ENCODE peak calls at places on chromosomes 11 and 22, in five cellular contexts. One of them, this sample, is unnamed.

GRCh38 chr11:10413268-10413667 is 41.8 kb upstream of the AMPD3 start:
- DNase-seq in epithelial cell of proximal tubule: no peak
- DNase-seq in breast epithelium: no peak
- DNase-seq in uterus: no peak
- DNase-seq in Caco-2: no peak
- DNase-seq in this sample: no peak

GRCh38 chr11:108233277-108233945 is 10.5 kb downstream of the ATM start:
- DNase-seq in uterus: no peak
- DNase-seq in Caco-2: no peak
- DNase-seq in epithelial cell of proximal tubule: no peak
- DNase-seq in breast epithelium: no peak
- DNase-seq in this sample: no peak

GRCh38 chr11:89182773-89183172 is 5.1 kb downstream of the TYR start:
- DNase-seq in breast epithelium: no peak
- DNase-seq in uterus: no peak
- DNase-seq in Caco-2: no peak
- DNase-seq in epithelial cell of proximal tubule: no peak
- DNase-seq in this sample: no peak

GRCh38 chr22:38923463-38924196 is 33.8 kb upstream of the APOBEC3A start:
- DNase-seq in breast epithelium: peak
- DNase-seq in Caco-2: peak
- DNase-seq in epithelial cell of proximal tubule: peak
- DNase-seq in uterus: peak
- DNase-seq in this sample: no peak

GRCh38 chr11:116984589-116984988 is 113.6 kb downstream of the SIK3 start:
- DNase-seq in breast epithelium: no peak
- DNase-seq in uterus: peak
- DNase-seq in epithelial cell of proximal tubule: no peak
- DNase-seq in Caco-2: no peak
- DNase-seq in this sample: no peak

GRCh38 chr11:73249858-73250773 is 22.0 kb upstream of the P2RY6 start:
- DNase-seq in epithelial cell of proximal tubule: peak
- DNase-seq in uterus: no peak
- DNase-seq in Caco-2: peak
- DNase-seq in breast epithelium: no peak
- DNase-seq in this sample: no peak

GRCh38 chr11:60927600-60927999 is 3.3 kb downstream of the TMEM132A start:
- DNase-seq in breast epithelium: peak
- DNase-seq in Caco-2: peak
- DNase-seq in uterus: no peak
- DNase-seq in epithelial cell of proximal tubule: no peak
- DNase-seq in this sample: no peak

GRCh38 chr11:85977751-85978160 is 91.1 kb downstream of the PICALM start:
- DNase-seq in epithelial cell of proximal tubule: no peak
- DNase-seq in breast epithelium: no peak
- DNase-seq in uterus: no peak
- DNase-seq in Caco-2: no peak
- DNase-seq in this sample: no peak

GRCh38 chr22:45246060-45246985 is 5.6 kb upstream of the KIAA0930 start:
- DNase-seq in uterus: peak
- DNase-seq in epithelial cell of proximal tubule: peak
- DNase-seq in breast epithelium: no peak
- DNase-seq in Caco-2: peak
- DNase-seq in this sample: no peak

GRCh38 chr11:72573380-72573949 is 100.8 kb downstream of the PDE2A start:
- DNase-seq in epithelial cell of proximal tubule: no peak
- DNase-seq in breast epithelium: no peak
- DNase-seq in uterus: no peak
- DNase-seq in Caco-2: peak
- DNase-seq in this sample: no peak

GRCh38 chr11:132123449-132123848 is 753.0 kb downstream of the NTM start:
- DNase-seq in uterus: no peak
- DNase-seq in epithelial cell of proximal tubule: no peak
- DNase-seq in breast epithelium: no peak
- DNase-seq in Caco-2: no peak
- DNase-seq in this sample: no peak

GRCh38 chr11:110069158-110069737 is 23.9 kb upstream of the ZC3H12C start:
- DNase-seq in breast epithelium: no peak
- DNase-seq in epithelial cell of proximal tubule: no peak
- DNase-seq in uterus: peak
- DNase-seq in Caco-2: no peak
- DNase-seq in this sample: no peak

GRCh38 chr22:33658775-33659174 is 261.5 kb downstream of the LARGE1 start:
- DNase-seq in breast epithelium: no peak
- DNase-seq in Caco-2: no peak
- DNase-seq in uterus: peak
- DNase-seq in epithelial cell of proximal tubule: no peak
- DNase-seq in this sample: peak

GRCh38 chr11:68936676-68937620 is 33.3 kb downstream of the IGHMBP2 start:
- DNase-seq in epithelial cell of proximal tubule: no peak
- DNase-seq in breast epithelium: no peak
- DNase-seq in Caco-2: no peak
- DNase-seq in uterus: no peak
- DNase-seq in this sample: no peak

GRCh38 chr11:95505927-95506426 is 275.0 kb upstream of the SESN3 start:
- DNase-seq in breast epithelium: no peak
- DNase-seq in uterus: no peak
- DNase-seq in epithelial cell of proximal tubule: no peak
- DNase-seq in Caco-2: no peak
- DNase-seq in this sample: no peak

GRCh38 chr11:128525411-128526243 is 61.7 kb downstream of the ETS1 start:
- DNase-seq in breast epithelium: no peak
- DNase-seq in epithelial cell of proximal tubule: no peak
- DNase-seq in Caco-2: no peak
- DNase-seq in uterus: no peak
- DNase-seq in this sample: no peak

GRCh38 chr11:87878373-87878779 is 296.9 kb downstream of the RAB38 start:
- DNase-seq in epithelial cell of proximal tubule: peak
- DNase-seq in Caco-2: peak
- DNase-seq in uterus: peak
- DNase-seq in breast epithelium: no peak
- DNase-seq in this sample: no peak

GRCh38 chr22:17199131-17199731 is 20.0 kb downstream of the ADA2 start:
- DNase-seq in epithelial cell of proximal tubule: no peak
- DNase-seq in uterus: peak
- DNase-seq in breast epithelium: no peak
- DNase-seq in Caco-2: no peak
- DNase-seq in this sample: no peak

GRCh38 chr11:85299247-85299646 is 327.9 kb downstream of the DLG2 start:
- DNase-seq in epithelial cell of proximal tubule: peak
- DNase-seq in uterus: no peak
- DNase-seq in breast epithelium: no peak
- DNase-seq in Caco-2: no peak
- DNase-seq in this sample: no peak

GRCh38 chr22:36165161-36165560 is 4.6 kb upstream of the APOL3 start:
- DNase-seq in breast epithelium: no peak
- DNase-seq in uterus: no peak
- DNase-seq in Caco-2: no peak
- DNase-seq in epithelial cell of proximal tubule: no peak
- DNase-seq in this sample: no peak

GRCh38 chr11:19836666-19837065 is 124.0 kb downstream of the NAV2 start:
- DNase-seq in epithelial cell of proximal tubule: no peak
- DNase-seq in uterus: no peak
- DNase-seq in Caco-2: no peak
- DNase-seq in breast epithelium: no peak
- DNase-seq in this sample: no peak

GRCh38 chr11:107370390-107370789 is 87.2 kb downstream of the CWF19L2 start:
- DNase-seq in uterus: no peak
- DNase-seq in Caco-2: no peak
- DNase-seq in epithelial cell of proximal tubule: peak
- DNase-seq in breast epithelium: no peak
- DNase-seq in this sample: no peak

GRCh38 chr22:19663821-19664325 is 50.4 kb upstream of the SEPTIN5 start:
- DNase-seq in breast epithelium: no peak
- DNase-seq in epithelial cell of proximal tubule: no peak
- DNase-seq in uterus: peak
- DNase-seq in Caco-2: no peak
- DNase-seq in this sample: no peak

GRCh38 chr11:7444582-7444981 is 40.7 kb upstream of the OLFML1 start:
- DNase-seq in Caco-2: no peak
- DNase-seq in epithelial cell of proximal tubule: no peak
- DNase-seq in breast epithelium: no peak
- DNase-seq in uterus: no peak
- DNase-seq in this sample: no peak

GRCh38 chr11:132024587-132025295 is 654.3 kb downstream of the NTM start:
- DNase-seq in breast epithelium: no peak
- DNase-seq in uterus: no peak
- DNase-seq in Caco-2: no peak
- DNase-seq in epithelial cell of proximal tubule: peak
- DNase-seq in this sample: no peak

GRCh38 chr11:6251120-6251733 is 8.4 kb upstream of the CCKBR start:
- DNase-seq in uterus: peak
- DNase-seq in epithelial cell of proximal tubule: no peak
- DNase-seq in breast epithelium: peak
- DNase-seq in Caco-2: peak
- DNase-seq in this sample: no peak

GRCh38 chr22:47071812-47072641 is 309.6 kb downstream of the TBC1D22A start:
- DNase-seq in breast epithelium: no peak
- DNase-seq in epithelial cell of proximal tubule: no peak
- DNase-seq in uterus: no peak
- DNase-seq in Caco-2: no peak
- DNase-seq in this sample: no peak

GRCh38 chr11:123103326-123103980 is 41.5 kb upstream of the HSPA8 start:
- DNase-seq in epithelial cell of proximal tubule: no peak
- DNase-seq in breast epithelium: no peak
- DNase-seq in uterus: peak
- DNase-seq in Caco-2: peak
- DNase-seq in this sample: no peak

DNA sequence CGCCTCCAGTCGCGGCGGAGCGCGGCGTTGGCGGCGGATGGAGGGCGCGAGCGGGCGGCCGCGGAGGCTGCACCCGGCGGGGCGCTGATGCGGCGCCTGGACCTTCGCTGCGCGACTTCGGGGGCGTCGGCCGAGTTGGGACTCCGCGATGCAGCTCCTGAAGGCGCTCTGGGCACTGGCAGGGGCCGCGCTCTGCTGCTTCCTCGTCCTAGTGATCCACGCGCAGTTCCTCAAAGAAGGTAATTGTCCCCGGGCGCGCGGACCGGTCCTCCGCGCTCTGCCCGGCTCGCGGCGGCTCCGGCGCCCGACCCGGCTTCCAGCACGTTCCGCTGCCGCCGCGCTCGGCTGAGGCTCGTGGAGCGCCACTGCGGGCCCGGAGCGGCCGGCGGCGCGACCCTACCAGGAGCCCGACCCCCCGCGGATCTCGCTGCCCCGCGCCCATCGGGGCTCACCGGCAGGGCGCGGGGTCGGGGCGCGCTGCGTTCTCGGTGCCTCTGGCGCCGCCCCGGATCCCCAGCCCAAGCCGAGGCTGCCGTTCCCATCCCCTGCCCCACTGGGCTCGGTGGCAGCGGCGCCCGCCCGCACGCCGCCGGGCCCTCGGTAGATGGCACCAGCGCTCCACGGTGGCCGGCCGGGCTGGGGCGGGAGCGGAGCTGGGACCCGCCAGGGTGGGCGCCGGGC is 1251.2 kb downstream of the BRD1 start:
- DNase-seq in uterus: no peak
- DNase-seq in breast epithelium: no peak
- DNase-seq in epithelial cell of proximal tubule: no peak
- DNase-seq in Caco-2: no peak
- DNase-seq in this sample: no peak
- TF ChIP-seq CTCF in uterus: peak
- TF ChIP-seq CTCF in breast epithelium: no peak
- TF ChIP-seq CTCF in epithelial cell of proximal tubule: no peak
- TF ChIP-seq CTCF in Caco-2: no peak
- TF ChIP-seq CTCF in this sample: no peak

GRCh38 chr11:1293619-1294015 is 15.8 kb downstream of the TOLLIP start:
- DNase-seq in Caco-2: peak
- DNase-seq in breast epithelium: peak
- DNase-seq in uterus: no peak
- DNase-seq in epithelial cell of proximal tubule: no peak
- DNase-seq in this sample: no peak
- TF ChIP-seq CTCF in Caco-2: peak
- TF ChIP-seq CTCF in breast epithelium: no peak
- TF ChIP-seq CTCF in uterus: no peak
- TF ChIP-seq CTCF in epithelial cell of proximal tubule: peak
- TF ChIP-seq CTCF in this sample: no peak

DNA sequence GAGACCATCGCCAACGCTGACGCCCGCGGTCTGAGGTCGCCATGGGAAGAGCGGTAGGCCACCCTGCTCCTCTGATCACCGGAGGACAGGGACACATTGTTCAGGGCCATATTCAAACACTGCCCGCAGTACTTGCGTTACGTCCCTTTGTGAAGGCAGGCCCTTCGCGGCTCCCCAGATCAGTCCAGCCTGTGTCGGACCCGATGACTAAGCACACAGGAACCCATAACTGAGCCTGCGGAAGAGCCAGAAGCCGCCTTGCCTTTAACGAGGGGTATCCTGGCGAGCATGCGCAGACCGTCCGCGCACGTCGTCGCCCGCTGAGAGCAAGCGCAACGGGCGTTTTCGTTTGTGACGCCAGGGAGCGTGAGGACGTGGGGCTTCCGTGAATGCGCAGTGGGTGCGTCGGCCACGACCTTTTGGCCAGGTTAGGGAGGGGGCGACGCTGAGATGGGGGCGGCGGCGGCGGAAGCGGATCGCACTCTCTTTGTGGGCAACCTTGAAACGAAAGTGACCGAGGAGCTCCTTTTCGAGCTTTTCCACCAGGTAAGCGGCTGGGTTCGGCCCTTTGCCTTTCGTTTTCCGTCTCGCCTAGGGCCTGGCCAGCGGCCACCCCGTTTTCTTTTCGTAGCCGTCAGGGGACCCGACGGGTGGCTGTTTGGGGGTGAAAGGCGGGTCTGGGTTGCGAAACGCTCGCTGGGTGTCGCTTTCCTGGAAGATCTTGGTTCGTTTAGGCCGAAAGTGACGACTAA is at the start of the genes C11orf71 and RBM7:
- DNase-seq in breast epithelium: peak
- DNase-seq in epithelial cell of proximal tubule: peak
- DNase-seq in uterus: peak
- DNase-seq in Caco-2: peak
- DNase-seq in this sample: peak
- TF ChIP-seq CTCF in breast epithelium: no peak
- TF ChIP-seq CTCF in epithelial cell of proximal tubule: peak
- TF ChIP-seq CTCF in uterus: peak
- TF ChIP-seq CTCF in Caco-2: peak
- TF ChIP-seq CTCF in this sample: no peak

DNA sequence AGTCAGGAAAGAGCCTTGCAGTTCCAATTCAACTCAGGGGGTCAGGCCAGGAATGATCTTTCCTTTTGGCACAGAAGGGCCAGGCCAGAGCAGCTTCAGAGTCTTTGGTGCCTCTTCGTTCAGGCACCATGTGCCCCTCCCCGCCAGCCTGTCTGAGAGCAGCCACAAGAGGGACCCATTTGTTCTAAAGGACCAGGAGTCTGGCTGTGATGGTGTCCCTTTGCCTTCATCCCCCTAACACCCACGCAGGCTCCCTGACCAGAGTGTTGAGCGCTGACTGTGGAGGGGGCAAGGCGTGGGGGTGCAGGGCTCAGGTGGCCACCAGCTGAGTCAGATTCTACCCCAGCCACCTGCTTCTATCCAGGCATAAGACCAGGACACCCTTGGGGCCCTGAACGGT is 156.4 kb downstream of the TTC17 start:
- DNase-seq in breast epithelium: no peak
- DNase-seq in Caco-2: no peak
- DNase-seq in epithelial cell of proximal tubule: no peak
- DNase-seq in uterus: no peak
- DNase-seq in this sample: no peak
- TF ChIP-seq CTCF in breast epithelium: no peak
- TF ChIP-seq CTCF in Caco-2: peak
- TF ChIP-seq CTCF in epithelial cell of proximal tubule: peak
- TF ChIP-seq CTCF in uterus: no peak
- TF ChIP-seq CTCF in this sample: no peak